ENCODE peak calls at places on chromosomes 13 and 19, in four cellular contexts. X is BE2C; J is A673; Q is CD4-positive, CD25-positive, alpha-beta regulatory T cell. C is an unnamed sample. For H3K4me1, the result is how much of the 10 kb centered on the place peaks cover.

GRCh38 chr19:4456566-4456842 is 1.1 kb downstream of the UBXN6 start:
- DNase-seq in X (peak), J (peak), Q (no peak), C (no peak)

GRCh38 chr13:102310691-102311432 is 91.0 kb downstream of the FGF14 start:
- DNase-seq in X (no peak), J (no peak), Q (no peak), C (no peak)

GRCh38 chr19:43798546-43799409 is 3.5 kb downstream of the LYPD5 start:
- DNase-seq in X (no peak), J (peak), Q (no peak), C (no peak)

GRCh38 chr19:42629191-42629590 is 34.5 kb upstream of the CEACAM8 start:
- DNase-seq in X (no peak), J (no peak), Q (no peak), C (no peak)

GRCh38 chr19:35216026-35216832 is 12.3 kb downstream of the FAM187B start:
- DNase-seq in X (no peak), J (no peak), Q (no peak), C (no peak)

GRCh38 chr13:100825551-100825950 is 151.0 kb upstream of the TMTC4 start:
- DNase-seq in X (no peak), J (no peak), Q (no peak), C (no peak)

GRCh38 chr19:7639863-7640348 is 3.0 kb downstream of the STXBP2 start:
- DNase-seq in X (no peak), J (no peak), Q (no peak), C (no peak)

GRCh38 chr19:12847159-12848139 is 9.1 kb downstream of the MAST1 start:
- DNase-seq in X (peak), J (peak), Q (peak), C (peak)

GRCh38 chr13:24267283-24267682 is 42.1 kb upstream of the C1QTNF9 start:
- DNase-seq in X (no peak), J (no peak), Q (peak), C (peak)

GRCh38 chr13:95087746-95088305 is 213.4 kb downstream of the ABCC4 start:
- DNase-seq in X (no peak), J (no peak), Q (no peak), C (no peak)

DNA sequence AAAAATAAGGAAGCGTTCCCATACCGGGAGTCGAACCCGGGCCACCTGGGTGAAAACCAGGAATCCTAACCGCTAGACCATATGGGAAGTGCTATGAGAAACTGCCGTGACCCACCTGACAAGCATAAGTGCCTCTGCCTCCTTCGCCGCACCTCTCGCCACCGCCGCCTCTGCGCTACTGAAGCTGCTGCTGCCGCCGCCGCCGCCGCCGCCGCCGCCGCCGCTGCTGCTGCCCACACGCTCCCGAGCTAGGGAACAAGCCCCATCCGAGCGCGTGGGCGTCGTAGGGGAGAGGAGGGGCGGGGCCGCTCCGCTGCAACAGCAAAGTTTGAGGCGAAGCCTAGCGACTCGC is 610 bp upstream of the WBP4 start:
- DNase-seq in X (peak), J (peak), Q (peak), C (no peak)
- H3K4me1 ChIP-seq in X (under half), J (under half), Q (under half), C (under half)

GRCh38 chr13:99255241-99255640 is 2.9 kb downstream of the GPR18 start:
- DNase-seq in X (no peak), J (no peak), Q (no peak), C (no peak)
- H3K4me1 ChIP-seq in X (under half), J (under half), Q (under half), C (under half)

GRCh38 chr13:110340812-110341444 is 33.8 kb downstream of the COL4A2 start:
- DNase-seq in X (no peak), J (peak), Q (peak), C (peak)
- H3K4me1 ChIP-seq in X (under half), J (under half), Q (under half), C (under half)

GRCh38 chr13:110523180-110523579 is 38.3 kb downstream of the RAB20 start:
- DNase-seq in X (no peak), J (no peak), Q (no peak), C (no peak)

GRCh38 chr13:110528371-110528770 is 33.2 kb downstream of the RAB20 start:
- DNase-seq in X (no peak), J (no peak), Q (no peak), C (no peak)

GRCh38 chr13:110523838-110524237 is 37.7 kb downstream of the RAB20 start:
- DNase-seq in X (no peak), J (no peak), Q (no peak), C (no peak)

GRCh38 chr13:110524484-110525254 is 36.9 kb downstream of the RAB20 start:
- DNase-seq in X (no peak), J (no peak), Q (no peak), C (no peak)

DNA sequence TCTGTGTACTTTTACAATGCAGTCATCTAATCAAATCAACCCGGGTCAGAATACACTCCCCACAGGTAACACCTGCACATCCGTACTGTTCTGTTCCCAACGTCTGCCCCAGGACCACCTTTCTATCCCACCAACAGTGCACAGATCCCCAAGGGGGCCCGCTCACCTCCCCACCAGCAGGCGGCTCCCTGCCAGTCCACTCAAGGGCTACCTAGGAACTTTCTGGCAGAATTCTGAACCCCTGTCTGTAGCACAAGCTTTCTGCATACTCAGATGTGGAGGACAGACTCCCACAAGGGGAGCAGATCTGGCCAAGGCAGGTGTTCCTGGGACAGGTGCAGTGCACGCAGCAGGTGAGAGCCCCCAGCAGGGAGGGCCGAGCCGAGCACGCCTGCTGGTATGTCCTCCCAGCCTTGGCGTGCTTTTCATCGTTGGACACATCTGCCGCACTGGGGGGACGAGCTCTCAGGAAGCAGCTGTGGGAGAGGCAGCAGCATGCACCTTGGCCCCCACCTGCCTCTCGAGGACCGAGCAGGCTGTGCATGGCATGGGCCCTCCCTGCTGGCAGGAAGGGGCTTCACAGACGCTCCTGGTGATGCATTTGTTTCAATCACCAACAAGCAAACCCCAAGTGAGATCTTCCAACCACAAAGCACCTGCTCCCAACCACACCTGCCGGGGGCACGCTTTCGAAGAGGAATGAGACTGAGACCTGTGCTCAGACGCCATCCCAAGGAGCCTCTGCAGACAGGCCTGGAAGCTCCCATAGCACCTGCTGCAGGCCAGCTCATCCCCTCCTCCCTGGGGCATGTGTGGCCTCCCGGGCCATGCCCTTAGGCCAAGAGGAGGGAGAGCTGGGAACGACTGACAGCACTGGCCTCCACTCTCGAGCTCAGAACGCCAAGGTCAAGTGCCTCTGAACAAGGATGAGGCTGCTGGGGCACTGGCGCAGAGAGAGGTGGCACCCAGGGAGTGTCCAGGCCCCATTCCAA is 35.9 kb downstream of the RAB20 start:
- DNase-seq in X (no peak), J (no peak), Q (peak), C (peak)
- H3K4me1 ChIP-seq in X (under half), J (under half), Q (under half), C (under half)

GRCh38 chr13:39415003-39415402 is 188.0 kb downstream of the LHFPL6 start:
- DNase-seq in X (no peak), J (no peak), Q (no peak), C (no peak)
- H3K4me1 ChIP-seq in X (under half), J (half or more), Q (under half), C (under half)

GRCh38 chr13:79492918-79493594 is 12.1 kb downstream of the NDFIP2 start:
- DNase-seq in X (no peak), J (no peak), Q (no peak), C (no peak)

GRCh38 chr13:79491715-79492114 is 10.8 kb downstream of the NDFIP2 start:
- DNase-seq in X (no peak), J (no peak), Q (no peak), C (no peak)

GRCh38 chr13:79490846-79491245 is 9.9 kb downstream of the NDFIP2 start:
- DNase-seq in X (no peak), J (no peak), Q (no peak), C (no peak)

GRCh38 chr13:79490326-79490725 is 9.4 kb downstream of the NDFIP2 start:
- DNase-seq in X (no peak), J (no peak), Q (no peak), C (no peak)

DNA sequence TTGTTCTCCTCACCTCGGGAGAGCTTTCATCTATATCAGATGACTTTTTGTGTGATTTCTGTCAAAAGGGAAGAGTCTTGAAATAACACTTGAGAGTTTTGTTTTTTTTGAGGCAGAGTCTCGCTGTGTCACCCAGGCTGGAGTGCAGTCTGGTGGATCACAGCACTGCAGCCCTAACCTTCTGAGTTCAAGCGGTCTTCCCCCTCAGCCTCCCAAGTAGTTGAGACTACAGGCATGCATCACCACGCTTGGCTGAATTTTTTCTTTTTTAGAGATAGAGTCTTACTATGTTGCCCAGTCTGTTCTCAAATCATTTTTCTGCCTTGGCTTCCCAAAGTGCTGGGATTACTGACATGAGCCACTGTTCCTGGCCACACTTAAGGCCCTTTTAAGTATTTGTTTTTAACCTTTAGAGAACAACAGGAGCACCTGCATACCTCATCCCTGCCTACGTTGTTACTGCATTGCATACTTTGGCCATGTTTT is 11.4 kb downstream of the NDFIP2 start:
- DNase-seq in X (no peak), J (no peak), Q (no peak), C (no peak)
- H3K4me1 ChIP-seq in X (under half), J (under half), Q (under half), C (under half)

DNA sequence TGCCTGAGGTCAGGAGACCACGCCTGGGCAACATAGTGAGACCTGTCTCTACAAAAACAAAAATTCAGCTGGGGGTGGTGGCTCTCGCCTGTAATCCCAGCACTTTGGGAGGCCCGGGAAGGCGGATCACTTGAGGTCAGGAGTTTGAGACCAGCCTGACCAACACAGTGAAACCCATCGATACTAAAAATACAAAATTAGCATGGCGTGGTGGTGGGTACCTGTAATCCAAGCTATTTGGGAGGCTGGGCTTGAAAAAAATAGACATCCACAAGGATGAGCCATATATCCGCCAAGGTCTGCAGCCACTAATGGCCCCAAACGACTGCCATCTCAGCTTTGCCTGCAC is 3.1 kb downstream of the RPS16 start:
- DNase-seq in X (no peak), J (no peak), Q (no peak), C (no peak)
- H3K4me1 ChIP-seq in X (under half), J (under half), Q (under half), C (under half)

GRCh38 chr13:36297600-36298338 is at the start of gene CCDC169:
- DNase-seq in X (peak), J (peak), Q (peak), C (peak)
- H3K4me1 ChIP-seq in X (under half), J (under half), Q (under half), C (under half)

GRCh38 chr19:56918682-56919307 is 78.3 kb upstream of the PEG3 start:
- DNase-seq in X (no peak), J (no peak), Q (no peak), C (no peak)
- H3K4me1 ChIP-seq in X (under half), J (under half), Q (under half), C (under half)

DNA sequence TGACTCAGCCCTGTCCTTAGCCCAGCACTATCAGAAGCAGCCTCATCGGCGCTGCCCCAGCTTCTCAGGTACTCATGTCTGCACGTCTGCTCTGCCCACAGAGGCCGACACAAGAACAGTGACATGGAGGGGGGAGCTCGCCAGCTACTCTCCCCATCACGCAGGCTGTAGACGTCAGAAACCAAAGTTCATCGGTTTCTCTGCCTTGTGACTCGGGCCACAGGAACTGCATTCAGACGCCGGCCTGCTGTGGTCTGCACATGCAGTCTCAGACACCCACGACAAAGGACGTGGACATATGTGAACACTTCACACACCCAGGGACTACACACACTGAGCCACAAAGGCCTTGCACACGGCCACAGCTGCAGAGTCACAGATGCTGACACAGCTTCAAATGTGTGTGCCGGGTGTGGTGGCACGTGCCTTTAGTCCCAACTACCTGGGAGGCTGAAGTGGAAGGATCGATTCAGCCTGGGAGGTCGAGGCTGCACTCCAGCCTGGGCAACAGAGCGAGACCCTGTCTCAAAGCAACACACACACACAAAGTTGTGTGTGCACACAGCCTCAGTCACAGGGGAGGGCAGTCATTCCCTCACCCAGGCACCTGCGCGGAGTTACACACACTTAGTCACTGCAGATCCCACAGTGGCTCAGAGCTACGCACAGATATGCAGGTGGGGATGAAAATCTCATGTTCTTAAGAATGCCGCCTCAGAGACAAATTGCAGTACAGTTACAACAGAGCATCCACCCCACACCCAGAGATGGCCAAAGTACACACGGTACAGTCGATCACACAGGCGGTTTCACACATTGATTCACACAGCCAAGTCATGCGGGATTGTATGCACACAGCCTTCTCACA is 4.9 kb upstream of the ZFP36 start:
- DNase-seq in X (peak), J (no peak), Q (peak), C (peak)
- H3K4me1 ChIP-seq in X (under half), J (under half), Q (half or more), C (half or more)